ENCODE peak calls at places on chromosome 9, in four cellular contexts. X is K562, J is H1, Y is HepG2. C is an unnamed sample.

GRCh38 chr9:93617273-93617672 is 40.9 kb downstream of the PHF2 start:
- DNase-seq in X (no peak), J (peak), Y (no peak), C (no peak)

GRCh38 chr9:114470121-114470520 is 35.2 kb downstream of the WHRN start:
- DNase-seq in X (no peak), J (no peak), Y (no peak), C (no peak)

GRCh38 chr9:21096172-21096900 is 18.6 kb upstream of the IFNB1 start:
- DNase-seq in X (no peak), J (no peak), Y (no peak), C (no peak)

GRCh38 chr9:124003636-124004349 is 7.8 kb upstream of the LHX2 start:
- DNase-seq in X (no peak), J (no peak), Y (no peak), C (no peak)

GRCh38 chr9:78644359-78644758 is 347.4 kb downstream of the PSAT1 start:
- DNase-seq in X (no peak), J (no peak), Y (no peak), C (no peak)

GRCh38 chr9:73056245-73056644 is 95.4 kb upstream of the ANXA1 start:
- DNase-seq in X (no peak), J (no peak), Y (no peak), C (no peak)

GRCh38 chr9:89664896-89665329 is 60.1 kb downstream of the GADD45G start:
- DNase-seq in X (no peak), J (no peak), Y (no peak), C (no peak)

GRCh38 chr9:23824241-23825142 is 1.5 kb downstream of the ELAVL2 start:
- DNase-seq in X (no peak), J (peak), Y (no peak), C (no peak)

GRCh38 chr9:122954253-122954691 is 13.5 kb downstream of the RABGAP1 start:
- DNase-seq in X (no peak), J (no peak), Y (no peak), C (no peak)

GRCh38 chr9:133087429-133088145 is 25.8 kb downstream of the CEL start:
- DNase-seq in X (no peak), J (no peak), Y (no peak), C (no peak)

GRCh38 chr9:124511426-124511840 is 4.2 kb upstream of the NR5A1 start:
- DNase-seq in X (peak), J (peak), Y (peak), C (no peak)

GRCh38 chr9:123344273-123345096 is 11.5 kb upstream of the CRB2 start:
- DNase-seq in X (no peak), J (no peak), Y (no peak), C (no peak)

GRCh38 chr9:30722065-30722464 is 1662.4 kb upstream of the ACO1 start:
- DNase-seq in X (no peak), J (no peak), Y (no peak), C (no peak)

GRCh38 chr9:131583836-131584555 is 38.7 kb downstream of the PRRT1B start:
- DNase-seq in X (no peak), J (no peak), Y (no peak), C (no peak)

GRCh38 chr9:92422611-92423010 is 1.7 kb downstream of the OMD start:
- DNase-seq in X (no peak), J (no peak), Y (no peak), C (no peak)

GRCh38 chr9:132806723-132807421 is 71.2 kb downstream of the AK8 start:
- DNase-seq in X (no peak), J (peak), Y (no peak), C (no peak)

GRCh38 chr9:121360975-121361374 is 9.1 kb downstream of the STOM start:
- DNase-seq in X (no peak), J (no peak), Y (no peak), C (no peak)

GRCh38 chr9:114364123-114364522 is 23.7 kb downstream of the AKNA start:
- DNase-seq in X (no peak), J (no peak), Y (peak), C (no peak)

DNA sequence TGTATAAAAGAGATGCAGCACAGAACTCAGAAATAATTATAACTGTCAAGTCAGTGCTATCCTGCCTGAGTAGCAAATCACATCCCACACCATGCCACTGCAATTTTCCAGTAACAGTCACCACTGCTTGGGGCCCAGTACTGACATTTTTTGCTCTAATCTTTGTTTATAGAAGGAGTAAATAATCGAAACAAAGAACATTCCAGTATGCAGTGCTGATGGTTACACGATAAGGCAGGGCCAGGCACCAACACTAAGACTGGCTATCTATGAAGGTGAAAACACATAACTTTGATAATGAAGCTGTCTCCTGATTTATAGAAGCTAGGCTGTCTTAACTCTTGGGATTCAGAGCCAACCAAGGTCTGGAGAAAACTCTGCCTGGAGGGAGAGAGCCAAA is 365.3 kb downstream of the BNC2 start:
- DNase-seq in X (no peak), J (no peak), Y (no peak), C (peak)
- TF ChIP-seq CHD2 in X (no peak), J (no peak), Y (no peak), C (no peak)

DNA sequence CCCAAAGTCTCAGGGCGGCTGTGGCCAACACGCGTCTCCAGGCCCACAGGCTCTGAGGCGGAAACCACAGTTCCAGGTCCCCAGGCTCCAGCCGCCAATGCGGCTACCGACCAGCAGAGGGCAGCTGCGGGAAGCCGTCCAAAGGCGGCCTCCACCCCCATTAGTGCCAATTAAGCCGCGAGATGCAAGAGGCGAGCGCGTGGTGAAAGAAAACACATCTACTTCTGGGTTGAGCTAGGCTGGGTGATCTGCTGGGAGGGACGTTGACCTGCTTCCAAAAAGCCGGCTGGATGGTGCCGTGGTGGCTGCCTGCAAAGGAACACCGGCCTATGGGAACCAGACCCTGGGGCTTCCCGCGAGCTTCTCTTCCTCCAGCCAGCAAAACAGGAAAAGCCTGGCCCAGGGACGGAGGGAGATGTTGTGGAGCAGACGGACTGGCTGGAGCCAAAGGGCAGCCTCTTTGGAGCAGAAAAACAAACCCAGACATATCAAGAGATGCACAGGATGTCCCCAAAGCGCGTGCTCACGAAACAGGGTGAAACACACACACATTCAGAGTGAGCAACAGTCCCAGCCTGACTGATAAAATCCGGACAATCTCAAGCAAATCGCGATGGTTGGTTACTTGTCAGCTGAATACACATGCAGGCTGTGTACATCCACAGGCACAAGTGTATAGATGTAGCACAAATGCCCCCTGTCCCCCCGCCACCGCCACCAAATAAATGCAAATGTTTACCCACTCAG is 187.1 kb upstream of the BRINP1 start:
- DNase-seq in X (peak), J (peak), Y (peak), C (peak)
- TF ChIP-seq MAFK in X (no peak), J (no peak), Y (no peak), C (no peak)

GRCh38 chr9:137456061-137456863 is 2.9 kb downstream of the NSMF start:
- DNase-seq in X (no peak), J (no peak), Y (no peak), C (no peak)
- TF ChIP-seq HDAC2 in X (no peak), J (no peak), Y (no peak), C (no peak)

GRCh38 chr9:127835930-127836586 is 18.4 kb downstream of the ENG start:
- DNase-seq in X (no peak), J (no peak), Y (no peak), C (no peak)
- TF ChIP-seq CHD2 in X (no peak), J (no peak), Y (no peak), C (no peak)

GRCh38 chr9:94843089-94843488 is 116.6 kb downstream of the AOPEP start:
- DNase-seq in X (no peak), J (peak), Y (peak), C (no peak)

GRCh38 chr9:94846739-94847138 is 120.2 kb downstream of the AOPEP start:
- DNase-seq in X (no peak), J (peak), Y (no peak), C (no peak)

GRCh38 chr9:94851467-94851866 is 125.0 kb downstream of the AOPEP start:
- DNase-seq in X (no peak), J (peak), Y (no peak), C (no peak)

GRCh38 chr9:94850540-94851434 is 124.3 kb downstream of the AOPEP start:
- DNase-seq in X (no peak), J (peak), Y (no peak), C (no peak)

DNA sequence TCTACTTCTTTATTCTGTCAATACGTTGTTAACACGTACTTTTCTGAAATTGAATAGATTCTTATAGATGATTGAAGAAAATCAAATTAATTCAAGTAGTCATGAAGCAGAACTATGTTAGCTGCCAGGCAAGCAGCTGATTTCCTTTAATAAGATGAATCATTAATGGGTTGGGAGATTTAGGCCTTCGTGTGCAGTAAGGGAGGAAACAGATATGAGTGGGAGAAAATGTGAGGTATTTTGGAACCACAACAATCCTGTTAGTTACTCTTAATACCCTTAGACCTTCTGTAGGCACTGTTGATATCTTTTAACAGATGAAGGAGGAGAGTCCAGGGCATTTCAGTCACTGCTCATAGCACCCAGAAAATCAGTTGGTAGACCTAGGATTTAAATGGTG is 121.0 kb downstream of the AOPEP start:
- DNase-seq in X (no peak), J (no peak), Y (no peak), C (no peak)
- TF ChIP-seq MAFK in X (no peak), J (no peak), Y (no peak), C (no peak)

DNA sequence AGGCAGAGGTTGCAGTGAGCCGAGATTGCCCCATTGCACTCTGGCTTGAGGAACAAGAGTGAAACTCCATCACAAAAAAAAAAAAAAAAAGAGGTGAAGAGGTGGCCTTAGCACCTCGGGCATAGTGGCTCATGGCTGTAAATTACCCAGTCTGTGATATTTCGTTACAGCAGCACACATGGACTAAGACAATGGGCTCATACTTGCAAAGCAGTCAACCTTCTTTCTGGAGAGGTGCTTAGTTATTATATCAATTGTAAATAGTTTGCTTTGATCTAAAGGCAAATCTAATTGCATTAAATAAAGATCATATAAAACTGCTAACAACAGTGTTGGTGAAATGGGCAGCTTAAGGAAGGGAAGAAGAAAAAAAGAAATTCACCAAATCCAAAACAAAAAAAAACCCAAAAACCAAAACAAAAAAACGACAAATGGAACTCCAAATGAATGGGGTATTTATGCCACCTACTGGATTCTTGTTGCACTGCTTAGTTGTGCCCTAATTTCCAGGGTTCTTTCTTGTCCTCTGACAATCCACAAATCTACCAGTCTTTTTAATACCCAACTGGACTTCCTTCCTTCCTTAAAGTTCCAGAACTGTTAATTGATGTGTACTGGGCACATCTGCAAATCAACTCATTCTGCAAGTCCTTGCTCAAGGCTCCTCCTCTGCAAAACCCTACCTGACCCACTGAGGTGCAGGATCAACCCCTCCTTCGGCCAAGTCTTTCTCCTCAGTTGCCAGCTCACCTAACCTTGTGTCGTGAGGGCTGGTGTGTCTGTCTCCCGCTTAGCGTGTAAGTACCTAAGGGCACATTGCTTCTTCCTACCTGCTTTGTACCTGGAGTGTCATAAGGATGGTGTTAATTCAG is 35.0 kb upstream of the DMRT1 start:
- DNase-seq in X (no peak), J (no peak), Y (peak), C (peak)
- TF ChIP-seq HDAC2 in X (no peak), J (no peak), Y (no peak), C (no peak)

DNA sequence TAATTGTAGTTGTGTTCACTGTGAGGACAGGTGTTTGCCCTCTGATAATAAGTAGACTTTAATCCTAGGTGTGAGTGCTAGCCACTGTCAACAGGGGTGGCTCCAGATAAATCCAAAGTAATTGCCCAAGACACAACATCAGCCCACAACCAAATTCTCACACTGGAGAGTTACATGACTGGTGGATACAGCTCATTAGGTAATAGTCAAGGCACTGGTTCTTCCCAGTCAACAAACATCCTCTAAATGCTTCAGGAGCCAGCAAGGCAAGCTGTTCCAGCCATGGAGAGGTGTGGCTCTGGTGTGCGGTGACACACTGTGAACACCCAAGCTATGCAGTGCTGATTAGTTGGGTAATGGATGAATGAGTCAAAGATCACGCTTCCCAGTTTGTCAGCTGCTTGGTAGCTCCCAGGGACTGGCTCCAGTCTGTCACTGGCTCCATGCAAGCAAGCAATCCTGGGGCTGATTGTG is 62.9 kb downstream of the UGCG start:
- DNase-seq in X (no peak), J (no peak), Y (peak), C (peak)
- TF ChIP-seq CHD2 in X (no peak), J (no peak), Y (no peak), C (no peak)

GRCh38 chr9:127806871-127807270 is 4.2 kb downstream of the FPGS start:
- DNase-seq in X (no peak), J (no peak), Y (no peak), C (no peak)

GRCh38 chr9:127802576-127803443 is at the start of gene FPGS:
- DNase-seq in X (peak), J (peak), Y (peak), C (peak)

GRCh38 chr9:127808347-127809001 is 5.8 kb downstream of the FPGS start:
- DNase-seq in X (no peak), J (no peak), Y (no peak), C (no peak)

GRCh38 chr9:127803507-127804352 is 1.0 kb downstream of the FPGS start:
- DNase-seq in X (no peak), J (no peak), Y (no peak), C (peak)

DNA sequence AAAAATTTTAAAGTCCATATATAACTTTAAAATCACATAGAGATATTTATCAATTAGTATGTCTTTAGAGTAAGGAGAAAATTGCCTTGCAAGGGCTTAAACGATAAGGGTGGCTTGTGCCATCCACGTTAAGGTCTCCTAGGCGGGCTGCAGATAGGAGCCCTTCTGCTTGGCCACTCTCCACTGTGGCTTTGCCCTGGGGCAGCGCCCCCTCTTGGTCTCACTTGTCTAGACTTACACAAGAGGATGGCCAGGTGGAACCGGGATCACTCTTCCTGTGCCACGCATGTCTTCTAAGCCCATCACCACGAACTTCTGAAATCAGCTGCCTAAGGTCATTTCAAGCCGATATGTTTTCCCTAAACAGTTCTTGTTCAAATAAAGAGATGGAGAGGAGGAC is 2.9 kb downstream of the FPGS start:
- DNase-seq in X (peak), J (peak), Y (peak), C (peak)
- TF ChIP-seq MAFK in X (no peak), J (no peak), Y (no peak), C (no peak)

C was measured in A549.